ENCODE peak calls at places on chromosomes 2 and 18, in nine cellular contexts. G, O, N, J, H, Z, K, C and U are unnamed samples.

GRCh38 chr2:174335605-174336402 is 1.1 kb downstream of the SP9 start:
- DNase-seq in G (peak; percentile 70), O (no peak), N (no peak), J (no peak), H (peak; percentile 55), Z (no peak), K (no peak), C (no peak), U (peak; percentile 60)

GRCh38 chr2:6865346-6866238 is at the start of gene CMPK2:
- DNase-seq in G (no peak), O (no peak), N (peak; percentile 19), J (peak; percentile 67), H (peak; percentile 78), Z (no peak), K (peak; percentile 51), C (no peak), U (peak; percentile 96)

GRCh38 chr2:112290098-112290497 is 14.7 kb downstream of the ZC3H6 start:
- DNase-seq in G (no peak), O (no peak), N (no peak), J (no peak), H (no peak), Z (no peak), K (no peak), C (no peak), U (no peak)

GRCh38 chr2:124193706-124194105 is 168.6 kb downstream of the CNTNAP5 start:
- DNase-seq in G (no peak), O (no peak), N (no peak), J (no peak), H (no peak), Z (no peak), K (no peak), C (no peak), U (no peak)

GRCh38 chr2:224260605-224261004 is 141.3 kb downstream of the FAM124B start:
- DNase-seq in G (no peak), O (no peak), N (no peak), J (no peak), H (no peak), Z (no peak), K (no peak), C (no peak), U (no peak)

GRCh38 chr2:6791682-6792081 is 74.0 kb downstream of the CMPK2 start:
- DNase-seq in G (no peak), O (no peak), N (no peak), J (no peak), H (no peak), Z (no peak), K (no peak), C (no peak), U (no peak)

GRCh38 chr2:236642584-236643291 is 73.1 kb downstream of the ACKR3 start:
- DNase-seq in G (peak; percentile 98), O (peak; percentile 96), N (peak; percentile 97), J (no peak), H (no peak), Z (peak; percentile 37), K (no peak), C (peak; percentile 89), U (no peak)

GRCh38 chr18:33578371-33579146 is 540 bp downstream of the ASXL3 start:
- DNase-seq in G (no peak), O (no peak), N (no peak), J (no peak), H (no peak), Z (no peak), K (no peak), C (no peak), U (peak; percentile 30)

GRCh38 chr2:190477563-190478454 is 56.7 kb downstream of the NEMP2 start:
- DNase-seq in G (no peak), O (no peak), N (no peak), J (no peak), H (no peak), Z (no peak), K (no peak), C (no peak), U (no peak)

GRCh38 chr18:70310560-70311320 is 21.9 kb downstream of the SOCS6 start:
- DNase-seq in G (no peak), O (no peak), N (no peak), J (no peak), H (no peak), Z (no peak), K (no peak), C (no peak), U (no peak)

GRCh38 chr2:202782930-202783558 is 88.5 kb downstream of the ICA1L start:
- DNase-seq in G (peak; percentile 19), O (no peak), N (no peak), J (no peak), H (no peak), Z (no peak), K (no peak), C (no peak), U (no peak)

GRCh38 chr2:96555146-96555610 is 18.6 kb downstream of the ARID5A start:
- DNase-seq in G (no peak), O (no peak), N (no peak), J (no peak), H (no peak), Z (no peak), K (no peak), C (no peak), U (no peak)

GRCh38 chr2:172967036-172967982 is 108.3 kb upstream of the MAP3K20 start:
- DNase-seq in G (no peak), O (no peak), N (no peak), J (no peak), H (no peak), Z (no peak), K (no peak), C (no peak), U (no peak)

GRCh38 chr2:9335322-9335754 is 88.0 kb downstream of the ITGB1BP1 start:
- DNase-seq in G (no peak), O (no peak), N (no peak), J (no peak), H (no peak), Z (no peak), K (no peak), C (no peak), U (no peak)

GRCh38 chr2:229416116-229416694 is 145.1 kb upstream of the PID1 start:
- DNase-seq in G (peak; percentile 49), O (peak; percentile 69), N (no peak), J (no peak), H (no peak), Z (no peak), K (peak; percentile 26), C (no peak), U (no peak)

GRCh38 chr2:17611036-17611435 is 70.5 kb downstream of the VSNL1 start:
- DNase-seq in G (no peak), O (no peak), N (no peak), J (no peak), H (no peak), Z (no peak), K (no peak), C (no peak), U (no peak)

GRCh38 chr2:10028988-10029874 is 14.1 kb upstream of the KLF11 start:
- DNase-seq in G (no peak), O (no peak), N (peak; percentile 38), J (no peak), H (peak; percentile 46), Z (no peak), K (no peak), C (no peak), U (peak; percentile 57)

GRCh38 chr2:28390241-28390856 is 2.3 kb upstream of the FOSL2 start:
- DNase-seq in G (peak; percentile 81), O (no peak), N (peak; percentile 89), J (peak; percentile 81), H (peak; percentile 90), Z (peak; percentile 80), K (peak; percentile 22), C (peak; percentile 81), U (peak; percentile 87)

GRCh38 chr2:163401481-163401880 is 334.3 kb downstream of the FIGN start:
- DNase-seq in G (no peak), O (peak; percentile 53), N (peak; percentile 57), J (no peak), H (no peak), Z (no peak), K (no peak), C (no peak), U (no peak)

GRCh38 chr2:223095207-223095606 is 43.2 kb downstream of the KCNE4 start:
- DNase-seq in G (no peak), O (no peak), N (no peak), J (no peak), H (no peak), Z (no peak), K (no peak), C (no peak), U (no peak)

GRCh38 chr18:11040359-11040758 is 109.0 kb downstream of the PIEZO2 start:
- DNase-seq in G (no peak), O (no peak), N (no peak), J (no peak), H (no peak), Z (no peak), K (no peak), C (no peak), U (no peak)

GRCh38 chr18:55421612-55422381 is 166.2 kb downstream of the TCF4 start:
- DNase-seq in G (no peak), O (no peak), N (peak; percentile 83), J (no peak), H (no peak), Z (no peak), K (no peak), C (no peak), U (no peak)

GRCh38 chr2:1282552-1282951 is 130.7 kb upstream of the TPO start:
- DNase-seq in G (no peak), O (no peak), N (no peak), J (no peak), H (no peak), Z (no peak), K (no peak), C (no peak), U (no peak)

GRCh38 chr2:45049937-45050336 is 40.7 kb upstream of the SIX2 start:
- DNase-seq in G (no peak), O (no peak), N (no peak), J (no peak), H (no peak), Z (no peak), K (no peak), C (no peak), U (no peak)

GRCh38 chr2:96325038-96325883 is at the start of gene ITPRIPL1:
- DNase-seq in G (no peak), O (no peak), N (peak; percentile 40), J (peak; percentile 26), H (peak; percentile 48), Z (no peak), K (no peak), C (no peak), U (peak; percentile 69)

GRCh38 chr2:44549856-44550255 is 188.1 kb downstream of the CAMKMT start:
- DNase-seq in G (no peak), O (no peak), N (peak; percentile 51), J (no peak), H (no peak), Z (no peak), K (no peak), C (no peak), U (no peak)

GRCh38 chr2:46538393-46538792 is 59.0 kb downstream of the TMEM247 start:
- DNase-seq in G (no peak), O (no peak), N (peak; percentile 46), J (no peak), H (no peak), Z (no peak), K (no peak), C (no peak), U (no peak)

GRCh38 chr18:3350566-3351527 is 88.9 kb downstream of the MYL12B start:
- DNase-seq in G (no peak), O (no peak), N (peak; percentile 95), J (no peak), H (no peak), Z (no peak), K (no peak), C (no peak), U (no peak)

GRCh38 chr2:9647884-9648283 is 17.1 kb upstream of the YWHAQ start:
- DNase-seq in G (no peak), O (no peak), N (no peak), J (no peak), H (no peak), Z (no peak), K (no peak), C (no peak), U (no peak)

GRCh38 chr2:64157792-64158191 is 13.6 kb upstream of the PELI1 start:
- DNase-seq in G (no peak), O (no peak), N (peak; percentile 75), J (no peak), H (no peak), Z (no peak), K (no peak), C (no peak), U (no peak)

GRCh38 chr18:35478520-35479435 is 19.0 kb downstream of the INO80C start:
- DNase-seq in G (no peak), O (peak; percentile 85), N (peak; percentile 99), J (no peak), H (no peak), Z (no peak), K (no peak), C (no peak), U (no peak)